ENCODE peak calls at places on chromosome 21, in seven cellular contexts. One of them, this sample, is unnamed.

GRCh38 chr21:42465008-42465878 is 30.8 kb downstream of the RSPH1 start:
- DNase-seq in HepG2: no peak
- DNase-seq in K562: peak; percentile 64
- DNase-seq in GM12878: peak; percentile 76
- DNase-seq in H1: no peak
- DNase-seq in HCT116: no peak
- DNase-seq in SK-N-SH: no peak
- DNase-seq in this sample: no peak

GRCh38 chr21:15433091-15433490 is 296.7 kb upstream of the USP25 start:
- DNase-seq in K562: no peak
- DNase-seq in GM12878: no peak
- DNase-seq in H1: no peak
- DNase-seq in HCT116: no peak
- DNase-seq in SK-N-SH: no peak
- DNase-seq in HepG2: no peak
- DNase-seq in this sample: peak; percentile 93

GRCh38 chr21:33425825-33426224 is 22.6 kb downstream of the IFNGR2 start:
- DNase-seq in H1: no peak
- DNase-seq in K562: no peak
- DNase-seq in SK-N-SH: no peak
- DNase-seq in HepG2: peak; percentile 46
- DNase-seq in HCT116: no peak
- DNase-seq in GM12878: no peak
- DNase-seq in this sample: no peak

GRCh38 chr21:20971296-20971921 is 26.8 kb upstream of the NCAM2 start:
- DNase-seq in HCT116: no peak
- DNase-seq in SK-N-SH: peak; percentile 65
- DNase-seq in HepG2: peak; percentile 18
- DNase-seq in H1: peak; percentile 15
- DNase-seq in K562: peak; percentile 35
- DNase-seq in GM12878: no peak
- DNase-seq in this sample: peak; percentile 74

GRCh38 chr21:42513985-42514882 is 582 bp downstream of the SLC37A1 start:
- DNase-seq in GM12878: no peak
- DNase-seq in HCT116: no peak
- DNase-seq in SK-N-SH: peak; percentile 74
- DNase-seq in HepG2: no peak
- DNase-seq in K562: no peak
- DNase-seq in H1: no peak
- DNase-seq in this sample: no peak

GRCh38 chr21:32257952-32258785 is 20.7 kb downstream of the MIS18A start:
- DNase-seq in K562: peak; percentile 77
- DNase-seq in HepG2: peak; percentile 73
- DNase-seq in GM12878: no peak
- DNase-seq in H1: peak; percentile 33
- DNase-seq in SK-N-SH: peak; percentile 81
- DNase-seq in HCT116: peak; percentile 62
- DNase-seq in this sample: peak; percentile 90

GRCh38 chr21:32088471-32088870 is 190.4 kb downstream of the MIS18A start:
- DNase-seq in SK-N-SH: no peak
- DNase-seq in HCT116: no peak
- DNase-seq in H1: no peak
- DNase-seq in K562: no peak
- DNase-seq in GM12878: no peak
- DNase-seq in HepG2: no peak
- DNase-seq in this sample: no peak

GRCh38 chr21:17463441-17463840 is 49.4 kb upstream of the CXADR start:
- DNase-seq in HCT116: no peak
- DNase-seq in GM12878: no peak
- DNase-seq in HepG2: peak; percentile 40
- DNase-seq in H1: no peak
- DNase-seq in SK-N-SH: no peak
- DNase-seq in K562: no peak
- DNase-seq in this sample: no peak

GRCh38 chr21:34351786-34352241 is 12.0 kb upstream of the KCNE2 start:
- DNase-seq in HepG2: peak; percentile 80
- DNase-seq in SK-N-SH: peak; percentile 66
- DNase-seq in H1: no peak
- DNase-seq in HCT116: peak; percentile 48
- DNase-seq in GM12878: peak; percentile 28
- DNase-seq in K562: peak; percentile 66
- DNase-seq in this sample: peak; percentile 68

GRCh38 chr21:27565418-27565817 is 598.5 kb upstream of the ADAMTS5 start:
- DNase-seq in GM12878: no peak
- DNase-seq in SK-N-SH: no peak
- DNase-seq in HCT116: no peak
- DNase-seq in K562: no peak
- DNase-seq in HepG2: no peak
- DNase-seq in H1: no peak
- DNase-seq in this sample: no peak

GRCh38 chr21:26041441-26042180 is 129.0 kb downstream of the APP start:
- DNase-seq in H1: no peak
- DNase-seq in HepG2: no peak
- DNase-seq in HCT116: no peak
- DNase-seq in K562: no peak
- DNase-seq in GM12878: no peak
- DNase-seq in SK-N-SH: peak; percentile 53
- DNase-seq in this sample: no peak

GRCh38 chr21:28445081-28445830 is 547.4 kb downstream of the LTN1 start:
- DNase-seq in K562: no peak
- DNase-seq in H1: no peak
- DNase-seq in SK-N-SH: no peak
- DNase-seq in HepG2: no peak
- DNase-seq in GM12878: no peak
- DNase-seq in HCT116: no peak
- DNase-seq in this sample: no peak

GRCh38 chr21:29477941-29478340 is 179.2 kb downstream of the BACH1 start:
- DNase-seq in K562: no peak
- DNase-seq in H1: no peak
- DNase-seq in SK-N-SH: no peak
- DNase-seq in GM12878: no peak
- DNase-seq in HepG2: no peak
- DNase-seq in HCT116: no peak
- DNase-seq in this sample: no peak

GRCh38 chr21:42639646-42640152 is 13.7 kb upstream of the PDE9A start:
- DNase-seq in K562: no peak
- DNase-seq in GM12878: no peak
- DNase-seq in H1: no peak
- DNase-seq in SK-N-SH: no peak
- DNase-seq in HCT116: no peak
- DNase-seq in HepG2: no peak
- DNase-seq in this sample: no peak

GRCh38 chr21:31216206-31216605 is 127.9 kb downstream of the TIAM1 start:
- DNase-seq in H1: no peak
- DNase-seq in GM12878: no peak
- DNase-seq in SK-N-SH: no peak
- DNase-seq in HCT116: no peak
- DNase-seq in K562: no peak
- DNase-seq in HepG2: no peak
- DNase-seq in this sample: no peak

GRCh38 chr21:42570841-42571387 is 57.3 kb downstream of the SLC37A1 start:
- DNase-seq in K562: no peak
- DNase-seq in GM12878: no peak
- DNase-seq in H1: no peak
- DNase-seq in HepG2: no peak
- DNase-seq in SK-N-SH: peak; percentile 75
- DNase-seq in HCT116: no peak
- DNase-seq in this sample: no peak

GRCh38 chr21:33334824-33335223 is 10.1 kb downstream of the IFNAR1 start:
- DNase-seq in K562: no peak
- DNase-seq in HepG2: no peak
- DNase-seq in H1: no peak
- DNase-seq in HCT116: no peak
- DNase-seq in SK-N-SH: no peak
- DNase-seq in GM12878: no peak
- DNase-seq in this sample: no peak

GRCh38 chr21:28587748-28588147 is 404.9 kb downstream of the LTN1 start:
- DNase-seq in GM12878: no peak
- DNase-seq in HepG2: no peak
- DNase-seq in H1: no peak
- DNase-seq in SK-N-SH: no peak
- DNase-seq in K562: no peak
- DNase-seq in HCT116: no peak
- DNase-seq in this sample: no peak

GRCh38 chr21:9753943-9754342 is 767.4 kb upstream of the TPTE start:
- DNase-seq in GM12878: no peak
- DNase-seq in SK-N-SH: no peak
- DNase-seq in HepG2: no peak
- DNase-seq in HCT116: no peak
- DNase-seq in H1: no peak
- DNase-seq in K562: no peak
- DNase-seq in this sample: no peak

GRCh38 chr21:27648560-27648959 is 681.7 kb upstream of the ADAMTS5 start:
- DNase-seq in SK-N-SH: no peak
- DNase-seq in HepG2: no peak
- DNase-seq in H1: no peak
- DNase-seq in HCT116: no peak
- DNase-seq in GM12878: no peak
- DNase-seq in K562: no peak
- DNase-seq in this sample: no peak

GRCh38 chr21:17828223-17828622 is 9.1 kb upstream of the C21orf91 start:
- DNase-seq in SK-N-SH: no peak
- DNase-seq in HCT116: no peak
- DNase-seq in K562: no peak
- DNase-seq in H1: no peak
- DNase-seq in GM12878: no peak
- DNase-seq in HepG2: no peak
- DNase-seq in this sample: no peak

GRCh38 chr21:32415451-32415850 is 2.9 kb downstream of the EVA1C start:
- DNase-seq in SK-N-SH: no peak
- DNase-seq in H1: no peak
- DNase-seq in GM12878: no peak
- DNase-seq in HCT116: no peak
- DNase-seq in K562: no peak
- DNase-seq in HepG2: no peak
- DNase-seq in this sample: no peak

GRCh38 chr21:42106425-42106824 is 35.3 kb downstream of the UMODL1 start:
- DNase-seq in HepG2: no peak
- DNase-seq in GM12878: no peak
- DNase-seq in K562: no peak
- DNase-seq in HCT116: no peak
- DNase-seq in SK-N-SH: no peak
- DNase-seq in H1: no peak
- DNase-seq in this sample: no peak

GRCh38 chr21:17679002-17679600 is 66.4 kb upstream of the BTG3 start:
- DNase-seq in HepG2: peak; percentile 57
- DNase-seq in GM12878: peak; percentile 48
- DNase-seq in K562: peak; percentile 54
- DNase-seq in H1: no peak
- DNase-seq in HCT116: peak; percentile 37
- DNase-seq in SK-N-SH: peak; percentile 56
- DNase-seq in this sample: peak; percentile 79

GRCh38 chr21:46039891-46040660 is 57.8 kb upstream of the COL6A2 start:
- DNase-seq in HepG2: no peak
- DNase-seq in H1: no peak
- DNase-seq in GM12878: no peak
- DNase-seq in SK-N-SH: no peak
- DNase-seq in K562: no peak
- DNase-seq in HCT116: no peak
- DNase-seq in this sample: no peak

GRCh38 chr21:46037338-46038325 is 56.1 kb downstream of the COL6A1 start:
- DNase-seq in K562: no peak
- DNase-seq in GM12878: no peak
- DNase-seq in HCT116: no peak
- DNase-seq in HepG2: no peak
- DNase-seq in SK-N-SH: no peak
- DNase-seq in H1: no peak
- DNase-seq in this sample: no peak

GRCh38 chr21:46040707-46041106 is 57.2 kb upstream of the COL6A2 start:
- DNase-seq in HepG2: no peak
- DNase-seq in H1: no peak
- DNase-seq in SK-N-SH: no peak
- DNase-seq in HCT116: no peak
- DNase-seq in GM12878: no peak
- DNase-seq in K562: peak; percentile 30
- DNase-seq in this sample: no peak

GRCh38 chr21:46038341-46038829 is 56.8 kb downstream of the COL6A1 start:
- DNase-seq in K562: no peak
- DNase-seq in SK-N-SH: no peak
- DNase-seq in GM12878: no peak
- DNase-seq in HCT116: no peak
- DNase-seq in H1: no peak
- DNase-seq in HepG2: no peak
- DNase-seq in this sample: no peak

GRCh38 chr21:46038871-46039397 is 57.4 kb downstream of the COL6A1 start:
- DNase-seq in K562: no peak
- DNase-seq in HepG2: no peak
- DNase-seq in HCT116: no peak
- DNase-seq in H1: no peak
- DNase-seq in SK-N-SH: no peak
- DNase-seq in GM12878: no peak
- DNase-seq in this sample: no peak
- TF ChIP-seq JUND in K562: no peak
- TF ChIP-seq JUND in HepG2: no peak
- TF ChIP-seq JUND in HCT116: no peak
- TF ChIP-seq JUND in H1: no peak
- TF ChIP-seq JUND in SK-N-SH: no peak
- TF ChIP-seq JUND in GM12878: no peak
- TF ChIP-seq JUND in this sample: no peak

GRCh38 chr21:24275613-24276012 is 1331.7 kb downstream of the MRPL39 start:
- DNase-seq in HCT116: no peak
- DNase-seq in SK-N-SH: no peak
- DNase-seq in HepG2: no peak
- DNase-seq in GM12878: no peak
- DNase-seq in K562: no peak
- DNase-seq in H1: no peak
- DNase-seq in this sample: no peak

GRCh38 chr21:24280591-24280990 is 1326.7 kb downstream of the MRPL39 start:
- DNase-seq in SK-N-SH: no peak
- DNase-seq in HCT116: no peak
- DNase-seq in K562: no peak
- DNase-seq in HepG2: no peak
- DNase-seq in GM12878: no peak
- DNase-seq in H1: no peak
- DNase-seq in this sample: no peak
- TF ChIP-seq JUND in SK-N-SH: no peak
- TF ChIP-seq JUND in HCT116: no peak
- TF ChIP-seq JUND in K562: no peak
- TF ChIP-seq JUND in HepG2: no peak
- TF ChIP-seq JUND in GM12878: no peak
- TF ChIP-seq JUND in H1: no peak
- TF ChIP-seq JUND in this sample: no peak

GRCh38 chr21:44052071-44052829 is 40.1 kb downstream of the TRAPPC10 start:
- DNase-seq in GM12878: no peak
- DNase-seq in HepG2: no peak
- DNase-seq in K562: no peak
- DNase-seq in H1: no peak
- DNase-seq in HCT116: no peak
- DNase-seq in SK-N-SH: no peak
- DNase-seq in this sample: no peak
- TF ChIP-seq JUND in GM12878: no peak
- TF ChIP-seq JUND in HepG2: no peak
- TF ChIP-seq JUND in K562: no peak
- TF ChIP-seq JUND in H1: no peak
- TF ChIP-seq JUND in HCT116: no peak
- TF ChIP-seq JUND in SK-N-SH: no peak
- TF ChIP-seq JUND in this sample: no peak

DNA sequence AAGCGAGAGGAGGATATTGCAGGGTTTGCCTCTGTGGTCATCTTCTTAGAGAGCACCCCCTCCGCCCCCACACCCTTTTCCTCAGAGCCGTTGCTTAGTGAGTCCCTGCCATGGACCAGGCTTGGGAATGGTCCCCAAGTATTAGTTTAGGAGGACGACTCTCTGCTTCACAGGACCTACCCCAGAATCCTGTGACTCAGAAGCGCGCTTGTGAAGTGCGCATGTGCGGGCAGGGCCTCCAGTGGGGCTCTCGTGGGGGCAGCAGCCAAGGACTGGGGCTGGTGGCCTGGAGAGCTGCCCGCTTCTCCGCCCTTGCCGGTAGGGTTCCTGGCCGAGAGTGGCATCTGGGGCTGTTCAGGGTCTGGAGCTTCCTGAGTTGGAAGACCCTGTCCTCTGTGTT is 37.3 kb upstream of the HMGN1 start:
- DNase-seq in HepG2: peak; percentile 75
- DNase-seq in H1: no peak
- DNase-seq in SK-N-SH: no peak
- DNase-seq in GM12878: no peak
- DNase-seq in HCT116: no peak
- DNase-seq in K562: no peak
- DNase-seq in this sample: no peak
- TF ChIP-seq JUND in HepG2: no peak
- TF ChIP-seq JUND in H1: no peak
- TF ChIP-seq JUND in SK-N-SH: no peak
- TF ChIP-seq JUND in GM12878: no peak
- TF ChIP-seq JUND in HCT116: no peak
- TF ChIP-seq JUND in K562: no peak
- TF ChIP-seq JUND in this sample: no peak

This sample was measured in T47D.